ENCODE peak calls at places on chromosomes 7 and 10, in seven cellular contexts. T, D, C, W, E, H and Z are unnamed samples.

GRCh38 chr10:56547163-56547562 is 186.1 kb upstream of the ZWINT start:
- DNase-seq in T (no peak), D (no peak), C (no peak), W (no peak), E (no peak), H (no peak), Z (peak; percentile 3)

GRCh38 chr7:74099031-74099430 is 15.4 kb downstream of the LIMK1 start:
- DNase-seq in T (peak; percentile 7), D (no peak), C (no peak), W (no peak), E (no peak), H (no peak), Z (no peak)

GRCh38 chr7:35035511-35035921 is 1.8 kb downstream of the DPY19L1 start:
- DNase-seq in T (peak; percentile 15), D (no peak), C (peak; percentile 45), W (peak; percentile 67), E (peak; percentile 21), H (no peak), Z (no peak)

GRCh38 chr10:5888352-5888751 is 1.3 kb downstream of the ANKRD16 start:
- DNase-seq in T (no peak), D (no peak), C (no peak), W (no peak), E (peak; percentile 60), H (no peak), Z (no peak)

GRCh38 chr7:49775065-49775948 is 1.9 kb downstream of the VWC2 start:
- DNase-seq in T (no peak), D (peak; percentile 61), C (no peak), W (no peak), E (no peak), H (no peak), Z (peak; percentile 31)

GRCh38 chr10:61039868-61040267 is 95.9 kb upstream of the RHOBTB1 start:
- DNase-seq in T (no peak), D (no peak), C (no peak), W (no peak), E (peak; percentile 49), H (no peak), Z (no peak)

GRCh38 chr7:155955367-155955635 is 143.0 kb upstream of the SHH start:
- DNase-seq in T (no peak), D (no peak), C (no peak), W (no peak), E (no peak), H (no peak), Z (no peak)

GRCh38 chr10:13099144-13099665 is 758 bp upstream of the OPTN start:
- DNase-seq in T (peak; percentile 46), D (peak; percentile 71), C (peak; percentile 54), W (no peak), E (peak; percentile 38), H (no peak), Z (peak; percentile 74)

GRCh38 chr7:149741629-149742028 is 31.8 kb downstream of the ZNF467 start:
- DNase-seq in T (no peak), D (peak; percentile 43), C (no peak), W (no peak), E (no peak), H (no peak), Z (peak; percentile 67)

GRCh38 chr7:131717181-131717580 is 160.8 kb upstream of the PODXL start:
- DNase-seq in T (no peak), D (no peak), C (no peak), W (no peak), E (no peak), H (no peak), Z (no peak)

GRCh38 chr10:97596101-97597055 is 6.9 kb downstream of the C10orf62 start:
- DNase-seq in T (no peak), D (no peak), C (peak; percentile 65), W (no peak), E (peak; percentile 64), H (no peak), Z (peak; percentile 29)

GRCh38 chr7:132453825-132454224 is 122.4 kb downstream of the PLXNA4 start:
- DNase-seq in T (no peak), D (no peak), C (no peak), W (no peak), E (no peak), H (no peak), Z (no peak)

GRCh38 chr7:101783381-101784181 is 33.8 kb upstream of the CUX1 start:
- DNase-seq in T (no peak), D (no peak), C (no peak), W (no peak), E (no peak), H (no peak), Z (no peak)
- H3K4me3 ChIP-seq in T (no peak overlapping the region), D (no peak overlapping the region), C (no peak overlapping the region), W (no peak overlapping the region), E (no peak overlapping the region), H (no peak overlapping the region), Z (no peak overlapping the region)

GRCh38 chr7:88072036-88072714 is 138.1 kb downstream of the ADAM22 start:
- DNase-seq in T (no peak), D (no peak), C (no peak), W (no peak), E (no peak), H (peak; percentile 33), Z (no peak)

GRCh38 chr7:88075216-88075615 is 141.2 kb downstream of the ADAM22 start:
- DNase-seq in T (no peak), D (no peak), C (no peak), W (no peak), E (no peak), H (no peak), Z (no peak)

GRCh38 chr7:88073625-88074024 is 139.6 kb downstream of the ADAM22 start:
- DNase-seq in T (no peak), D (no peak), C (no peak), W (no peak), E (no peak), H (no peak), Z (no peak)

GRCh38 chr7:88069093-88069492 is 135.0 kb downstream of the ADAM22 start:
- DNase-seq in T (no peak), D (no peak), C (no peak), W (no peak), E (no peak), H (no peak), Z (no peak)

GRCh38 chr7:88072715-88073055 is 138.6 kb downstream of the ADAM22 start:
- DNase-seq in T (no peak), D (no peak), C (no peak), W (no peak), E (no peak), H (no peak), Z (no peak)
- TF ChIP-seq SIN3A in T (no peak), D (no peak), C (no peak), W (no peak), E (no peak), H (no peak), Z (no peak)

GRCh38 chr10:124462348-124462695 is 699 bp downstream of the LHPP start:
- DNase-seq in T (no peak), D (no peak), C (no peak), W (no peak), E (no peak), H (no peak), Z (no peak)
- H3K4me3 ChIP-seq in T (peak overlapping the region; percentile 76), D (peak overlapping the region; percentile 69), C (peak overlapping the region; percentile 66), W (peak overlapping the region; percentile 73), E (peak overlapping the region; percentile 97), H (peak overlapping the region; percentile 86), Z (peak overlapping the region; percentile 63)

DNA sequence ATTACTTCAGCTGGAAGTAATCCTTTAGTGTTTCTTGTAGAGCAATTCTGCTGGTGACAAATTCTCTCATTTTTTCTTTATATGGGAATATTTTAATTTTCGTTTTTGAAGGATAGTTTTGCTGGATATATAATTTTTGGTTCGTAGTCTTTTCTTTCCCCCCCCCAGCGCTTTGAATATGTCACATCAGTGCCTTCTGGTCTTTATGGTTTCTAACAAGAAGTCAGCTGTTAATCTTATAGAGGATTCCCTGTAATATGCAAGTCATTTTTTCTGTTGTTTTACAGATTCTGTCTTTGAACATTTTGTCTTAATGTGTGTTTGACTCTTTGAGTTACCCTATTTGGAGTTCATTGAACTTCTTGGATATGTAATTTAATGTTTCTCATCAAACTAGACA is 96.3 kb downstream of the SDK1 start:
- DNase-seq in T (no peak), D (no peak), C (no peak), W (no peak), E (no peak), H (no peak), Z (no peak)
- TF ChIP-seq SIN3A in T (no peak), D (no peak), C (no peak), W (no peak), E (no peak), H (no peak), Z (no peak)

DNA sequence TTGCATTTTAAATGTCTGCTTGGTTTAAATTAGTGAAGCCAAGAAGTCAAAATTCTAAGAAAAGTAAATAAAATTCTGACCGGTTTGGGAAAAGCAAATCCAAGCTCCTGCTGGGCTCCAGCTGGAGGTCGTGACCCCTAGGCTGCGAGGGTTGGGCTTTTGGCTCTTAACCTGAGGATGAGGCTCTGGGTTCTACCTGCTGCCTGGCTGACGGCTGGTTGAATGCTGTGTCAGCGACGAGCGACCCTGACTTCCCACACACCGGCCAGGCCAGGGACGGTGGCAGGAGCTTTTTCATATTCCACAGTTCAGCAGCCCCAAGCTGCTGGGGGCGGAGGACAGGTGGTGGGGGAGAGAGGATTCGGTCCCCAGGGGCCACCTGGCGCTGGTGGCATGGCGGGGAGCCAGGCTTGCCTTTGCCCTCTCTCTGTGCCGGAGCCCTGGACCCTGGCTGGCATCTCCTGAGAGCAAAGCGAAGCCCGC is 843 bp upstream of the PLPP4 start:
- DNase-seq in T (no peak), D (peak; percentile 61), C (no peak), W (no peak), E (no peak), H (no peak), Z (no peak)
- H3K4me3 ChIP-seq in T (no peak overlapping the region), D (peak overlapping the region; percentile 58), C (no peak overlapping the region), W (peak overlapping the region; percentile 47), E (no peak overlapping the region), H (no peak overlapping the region), Z (peak overlapping the region; percentile 85)

GRCh38 chr7:157910446-157910845 is 573.6 kb downstream of the DNAJB6 start:
- DNase-seq in T (no peak), D (no peak), C (no peak), W (no peak), E (no peak), H (no peak), Z (no peak)
- TF ChIP-seq SIN3A in T (no peak), D (no peak), C (no peak), W (no peak), E (no peak), H (no peak), Z (no peak)

DNA sequence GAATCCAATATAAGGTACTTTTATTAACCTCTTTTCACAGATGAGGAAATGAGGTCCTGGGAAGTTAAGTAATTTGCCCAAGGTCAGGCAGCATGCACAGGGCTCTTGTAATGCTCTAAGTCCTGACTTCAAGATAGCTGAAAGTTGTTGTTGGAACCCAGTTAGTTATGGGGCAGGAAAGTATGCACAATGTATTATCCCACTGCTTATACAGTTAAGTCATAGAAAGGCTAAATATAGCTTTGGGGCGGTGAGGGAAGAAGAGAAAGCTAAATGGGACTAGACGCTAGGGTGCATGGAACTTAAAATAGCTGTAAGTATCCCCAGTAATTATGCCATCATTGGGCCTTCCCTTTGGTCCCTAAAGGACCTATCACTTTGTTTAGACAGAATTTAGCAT is 9.2 kb downstream of the GLCCI1 start:
- DNase-seq in T (no peak), D (no peak), C (no peak), W (no peak), E (no peak), H (no peak), Z (no peak)
- H3K4me3 ChIP-seq in T (no peak overlapping the region), D (no peak overlapping the region), C (no peak overlapping the region), W (no peak overlapping the region), E (no peak overlapping the region), H (peak overlapping the region; percentile 47), Z (no peak overlapping the region)